ENCODE peak calls at places on chromosomes 13 and 19, in five cellular contexts. One of them, this sample, is unnamed.

GRCh38 chr13:113488283-113488682 is 2.2 kb downstream of the DCUN1D2 start:
- DNase-seq in GM04504: no peak
- DNase-seq in stimulated activated naive CD4-positive, alpha-beta T cell: no peak
- DNase-seq in stimulated activated CD4-positive, alpha-beta T cell treated with anti-CD3 and anti-CD28 coated beads, Interleukin-2, amount 100 ng/mL, for 4 hours: no peak
- DNase-seq in kidney glomerular epithelial cell: no peak
- DNase-seq in this sample: no peak

GRCh38 chr13:65597839-65598818 is 1632.0 kb downstream of the PCDH9 start:
- DNase-seq in stimulated activated naive CD4-positive, alpha-beta T cell: no peak
- DNase-seq in stimulated activated CD4-positive, alpha-beta T cell treated with anti-CD3 and anti-CD28 coated beads, Interleukin-2, amount 100 ng/mL, for 4 hours: no peak
- DNase-seq in kidney glomerular epithelial cell: peak
- DNase-seq in GM04504: peak
- DNase-seq in this sample: no peak

GRCh38 chr19:32337176-32337808 is 8.1 kb upstream of the ZNF507 start:
- DNase-seq in stimulated activated naive CD4-positive, alpha-beta T cell: no peak
- DNase-seq in GM04504: no peak
- DNase-seq in kidney glomerular epithelial cell: no peak
- DNase-seq in stimulated activated CD4-positive, alpha-beta T cell treated with anti-CD3 and anti-CD28 coated beads, Interleukin-2, amount 100 ng/mL, for 4 hours: no peak
- DNase-seq in this sample: no peak

GRCh38 chr13:50389726-50390125 is 374.5 kb downstream of the KCNRG start:
- DNase-seq in kidney glomerular epithelial cell: no peak
- DNase-seq in stimulated activated naive CD4-positive, alpha-beta T cell: no peak
- DNase-seq in stimulated activated CD4-positive, alpha-beta T cell treated with anti-CD3 and anti-CD28 coated beads, Interleukin-2, amount 100 ng/mL, for 4 hours: no peak
- DNase-seq in GM04504: no peak
- DNase-seq in this sample: no peak

GRCh38 chr13:52765991-52766390 is 26.4 kb upstream of the CNMD start:
- DNase-seq in stimulated activated CD4-positive, alpha-beta T cell treated with anti-CD3 and anti-CD28 coated beads, Interleukin-2, amount 100 ng/mL, for 4 hours: no peak
- DNase-seq in GM04504: no peak
- DNase-seq in kidney glomerular epithelial cell: no peak
- DNase-seq in stimulated activated naive CD4-positive, alpha-beta T cell: no peak
- DNase-seq in this sample: no peak

GRCh38 chr19:27765912-27766725 is 1446.8 kb downstream of the UQCRFS1 start:
- DNase-seq in stimulated activated naive CD4-positive, alpha-beta T cell: no peak
- DNase-seq in kidney glomerular epithelial cell: no peak
- DNase-seq in stimulated activated CD4-positive, alpha-beta T cell treated with anti-CD3 and anti-CD28 coated beads, Interleukin-2, amount 100 ng/mL, for 4 hours: no peak
- DNase-seq in GM04504: no peak
- DNase-seq in this sample: no peak

GRCh38 chr19:19321143-19321577 is 531 bp downstream of the MAU2 start:
- DNase-seq in kidney glomerular epithelial cell: no peak
- DNase-seq in stimulated activated naive CD4-positive, alpha-beta T cell: no peak
- DNase-seq in stimulated activated CD4-positive, alpha-beta T cell treated with anti-CD3 and anti-CD28 coated beads, Interleukin-2, amount 100 ng/mL, for 4 hours: no peak
- DNase-seq in GM04504: no peak
- DNase-seq in this sample: no peak

GRCh38 chr19:41740415-41741243 is 14.7 kb upstream of the CEACAM6 start:
- DNase-seq in kidney glomerular epithelial cell: no peak
- DNase-seq in GM04504: no peak
- DNase-seq in stimulated activated CD4-positive, alpha-beta T cell treated with anti-CD3 and anti-CD28 coated beads, Interleukin-2, amount 100 ng/mL, for 4 hours: no peak
- DNase-seq in stimulated activated naive CD4-positive, alpha-beta T cell: no peak
- DNase-seq in this sample: no peak

GRCh38 chr19:19354932-19355331 is 34.3 kb downstream of the MAU2 start:
- DNase-seq in GM04504: no peak
- DNase-seq in stimulated activated naive CD4-positive, alpha-beta T cell: no peak
- DNase-seq in stimulated activated CD4-positive, alpha-beta T cell treated with anti-CD3 and anti-CD28 coated beads, Interleukin-2, amount 100 ng/mL, for 4 hours: no peak
- DNase-seq in kidney glomerular epithelial cell: no peak
- DNase-seq in this sample: no peak

GRCh38 chr13:60453490-60453889 is 56.5 kb downstream of the TDRD3 start:
- DNase-seq in GM04504: no peak
- DNase-seq in stimulated activated naive CD4-positive, alpha-beta T cell: no peak
- DNase-seq in stimulated activated CD4-positive, alpha-beta T cell treated with anti-CD3 and anti-CD28 coated beads, Interleukin-2, amount 100 ng/mL, for 4 hours: no peak
- DNase-seq in kidney glomerular epithelial cell: no peak
- DNase-seq in this sample: no peak

GRCh38 chr19:6588508-6589345 is 2.2 kb downstream of the CD70 start:
- DNase-seq in kidney glomerular epithelial cell: no peak
- DNase-seq in stimulated activated CD4-positive, alpha-beta T cell treated with anti-CD3 and anti-CD28 coated beads, Interleukin-2, amount 100 ng/mL, for 4 hours: peak
- DNase-seq in stimulated activated naive CD4-positive, alpha-beta T cell: no peak
- DNase-seq in GM04504: no peak
- DNase-seq in this sample: peak

GRCh38 chr19:41386442-41386841 is 10.1 kb downstream of the TMEM91 start:
- DNase-seq in stimulated activated naive CD4-positive, alpha-beta T cell: no peak
- DNase-seq in GM04504: no peak
- DNase-seq in stimulated activated CD4-positive, alpha-beta T cell treated with anti-CD3 and anti-CD28 coated beads, Interleukin-2, amount 100 ng/mL, for 4 hours: no peak
- DNase-seq in kidney glomerular epithelial cell: no peak
- DNase-seq in this sample: no peak

GRCh38 chr13:100301418-100301817 is 212.5 kb downstream of the PCCA start:
- DNase-seq in stimulated activated CD4-positive, alpha-beta T cell treated with anti-CD3 and anti-CD28 coated beads, Interleukin-2, amount 100 ng/mL, for 4 hours: no peak
- DNase-seq in GM04504: no peak
- DNase-seq in kidney glomerular epithelial cell: no peak
- DNase-seq in stimulated activated naive CD4-positive, alpha-beta T cell: no peak
- DNase-seq in this sample: no peak

GRCh38 chr19:43078311-43078710 is 4.2 kb downstream of the PSG2 start:
- DNase-seq in stimulated activated naive CD4-positive, alpha-beta T cell: no peak
- DNase-seq in stimulated activated CD4-positive, alpha-beta T cell treated with anti-CD3 and anti-CD28 coated beads, Interleukin-2, amount 100 ng/mL, for 4 hours: no peak
- DNase-seq in kidney glomerular epithelial cell: no peak
- DNase-seq in GM04504: peak
- DNase-seq in this sample: peak

GRCh38 chr19:35696835-35697234 is 7.5 kb upstream of the ZBTB32 start:
- DNase-seq in stimulated activated naive CD4-positive, alpha-beta T cell: no peak
- DNase-seq in stimulated activated CD4-positive, alpha-beta T cell treated with anti-CD3 and anti-CD28 coated beads, Interleukin-2, amount 100 ng/mL, for 4 hours: no peak
- DNase-seq in GM04504: no peak
- DNase-seq in kidney glomerular epithelial cell: no peak
- DNase-seq in this sample: no peak

GRCh38 chr13:50456111-50456510 is 387.4 kb downstream of the DLEU7 start:
- DNase-seq in stimulated activated CD4-positive, alpha-beta T cell treated with anti-CD3 and anti-CD28 coated beads, Interleukin-2, amount 100 ng/mL, for 4 hours: no peak
- DNase-seq in stimulated activated naive CD4-positive, alpha-beta T cell: no peak
- DNase-seq in kidney glomerular epithelial cell: no peak
- DNase-seq in GM04504: no peak
- DNase-seq in this sample: no peak

GRCh38 chr13:63351533-63351932 is 1935.9 kb upstream of the PCDH20 start:
- DNase-seq in kidney glomerular epithelial cell: no peak
- DNase-seq in stimulated activated naive CD4-positive, alpha-beta T cell: no peak
- DNase-seq in GM04504: no peak
- DNase-seq in stimulated activated CD4-positive, alpha-beta T cell treated with anti-CD3 and anti-CD28 coated beads, Interleukin-2, amount 100 ng/mL, for 4 hours: no peak
- DNase-seq in this sample: no peak

GRCh38 chr19:8116437-8117293 is 32.7 kb downstream of the FBN3 start:
- DNase-seq in GM04504: no peak
- DNase-seq in stimulated activated CD4-positive, alpha-beta T cell treated with anti-CD3 and anti-CD28 coated beads, Interleukin-2, amount 100 ng/mL, for 4 hours: no peak
- DNase-seq in kidney glomerular epithelial cell: no peak
- DNase-seq in stimulated activated naive CD4-positive, alpha-beta T cell: no peak
- DNase-seq in this sample: no peak

GRCh38 chr13:98234348-98234747 is 57.3 kb upstream of the RNF113B start:
- DNase-seq in kidney glomerular epithelial cell: no peak
- DNase-seq in stimulated activated naive CD4-positive, alpha-beta T cell: no peak
- DNase-seq in GM04504: no peak
- DNase-seq in stimulated activated CD4-positive, alpha-beta T cell treated with anti-CD3 and anti-CD28 coated beads, Interleukin-2, amount 100 ng/mL, for 4 hours: no peak
- DNase-seq in this sample: no peak

GRCh38 chr13:24746618-24747247 is 17.2 kb upstream of the RNF17 start:
- DNase-seq in stimulated activated naive CD4-positive, alpha-beta T cell: no peak
- DNase-seq in stimulated activated CD4-positive, alpha-beta T cell treated with anti-CD3 and anti-CD28 coated beads, Interleukin-2, amount 100 ng/mL, for 4 hours: no peak
- DNase-seq in GM04504: no peak
- DNase-seq in kidney glomerular epithelial cell: no peak
- DNase-seq in this sample: no peak

GRCh38 chr13:64272681-64273080 is 2857.0 kb upstream of the PCDH20 start:
- DNase-seq in stimulated activated naive CD4-positive, alpha-beta T cell: no peak
- DNase-seq in GM04504: no peak
- DNase-seq in kidney glomerular epithelial cell: no peak
- DNase-seq in stimulated activated CD4-positive, alpha-beta T cell treated with anti-CD3 and anti-CD28 coated beads, Interleukin-2, amount 100 ng/mL, for 4 hours: no peak
- DNase-seq in this sample: no peak

GRCh38 chr13:102386461-102386860 is 15.4 kb downstream of the FGF14 start:
- DNase-seq in kidney glomerular epithelial cell: no peak
- DNase-seq in GM04504: no peak
- DNase-seq in stimulated activated CD4-positive, alpha-beta T cell treated with anti-CD3 and anti-CD28 coated beads, Interleukin-2, amount 100 ng/mL, for 4 hours: no peak
- DNase-seq in stimulated activated naive CD4-positive, alpha-beta T cell: no peak
- DNase-seq in this sample: no peak

GRCh38 chr19:55546822-55547614 is 1.7 kb upstream of the SBK3 start:
- DNase-seq in GM04504: no peak
- DNase-seq in stimulated activated naive CD4-positive, alpha-beta T cell: no peak
- DNase-seq in stimulated activated CD4-positive, alpha-beta T cell treated with anti-CD3 and anti-CD28 coated beads, Interleukin-2, amount 100 ng/mL, for 4 hours: no peak
- DNase-seq in kidney glomerular epithelial cell: no peak
- DNase-seq in this sample: peak

GRCh38 chr13:41562083-41562482 is 104.7 kb downstream of the RGCC start:
- DNase-seq in stimulated activated CD4-positive, alpha-beta T cell treated with anti-CD3 and anti-CD28 coated beads, Interleukin-2, amount 100 ng/mL, for 4 hours: no peak
- DNase-seq in kidney glomerular epithelial cell: no peak
- DNase-seq in stimulated activated naive CD4-positive, alpha-beta T cell: no peak
- DNase-seq in GM04504: no peak
- DNase-seq in this sample: peak

GRCh38 chr19:41588497-41589209 is 12.7 kb downstream of the CEACAM21 start:
- DNase-seq in stimulated activated naive CD4-positive, alpha-beta T cell: no peak
- DNase-seq in stimulated activated CD4-positive, alpha-beta T cell treated with anti-CD3 and anti-CD28 coated beads, Interleukin-2, amount 100 ng/mL, for 4 hours: no peak
- DNase-seq in GM04504: peak
- DNase-seq in kidney glomerular epithelial cell: peak
- DNase-seq in this sample: no peak

GRCh38 chr13:50829226-50829625 is 14.3 kb downstream of the DLEU7 start:
- DNase-seq in GM04504: no peak
- DNase-seq in stimulated activated CD4-positive, alpha-beta T cell treated with anti-CD3 and anti-CD28 coated beads, Interleukin-2, amount 100 ng/mL, for 4 hours: no peak
- DNase-seq in stimulated activated naive CD4-positive, alpha-beta T cell: no peak
- DNase-seq in kidney glomerular epithelial cell: no peak
- DNase-seq in this sample: no peak

GRCh38 chr13:105603283-105603682 is 932.2 kb downstream of the EFNB2 start:
- DNase-seq in GM04504: no peak
- DNase-seq in stimulated activated CD4-positive, alpha-beta T cell treated with anti-CD3 and anti-CD28 coated beads, Interleukin-2, amount 100 ng/mL, for 4 hours: no peak
- DNase-seq in kidney glomerular epithelial cell: no peak
- DNase-seq in stimulated activated naive CD4-positive, alpha-beta T cell: no peak
- DNase-seq in this sample: no peak

GRCh38 chr13:20703785-20704458 is 423 bp downstream of the IL17D start:
- DNase-seq in stimulated activated CD4-positive, alpha-beta T cell treated with anti-CD3 and anti-CD28 coated beads, Interleukin-2, amount 100 ng/mL, for 4 hours: peak
- DNase-seq in kidney glomerular epithelial cell: peak
- DNase-seq in GM04504: peak
- DNase-seq in stimulated activated naive CD4-positive, alpha-beta T cell: peak
- DNase-seq in this sample: peak

GRCh38 chr19:5665781-5666513 is 14.4 kb downstream of the MICOS13 start:
- DNase-seq in GM04504: peak
- DNase-seq in kidney glomerular epithelial cell: peak
- DNase-seq in stimulated activated CD4-positive, alpha-beta T cell treated with anti-CD3 and anti-CD28 coated beads, Interleukin-2, amount 100 ng/mL, for 4 hours: no peak
- DNase-seq in stimulated activated naive CD4-positive, alpha-beta T cell: no peak
- DNase-seq in this sample: peak

GRCh38 chr19:42193706-42194105 is 23.8 kb downstream of the DEDD2 start:
- DNase-seq in GM04504: no peak
- DNase-seq in kidney glomerular epithelial cell: no peak
- DNase-seq in stimulated activated CD4-positive, alpha-beta T cell treated with anti-CD3 and anti-CD28 coated beads, Interleukin-2, amount 100 ng/mL, for 4 hours: no peak
- DNase-seq in stimulated activated naive CD4-positive, alpha-beta T cell: no peak
- DNase-seq in this sample: no peak

GRCh38 chr13:101527130-101527529 is 74.7 kb downstream of the ITGBL1 start:
- DNase-seq in stimulated activated naive CD4-positive, alpha-beta T cell: no peak
- DNase-seq in stimulated activated CD4-positive, alpha-beta T cell treated with anti-CD3 and anti-CD28 coated beads, Interleukin-2, amount 100 ng/mL, for 4 hours: no peak
- DNase-seq in kidney glomerular epithelial cell: no peak
- DNase-seq in GM04504: no peak
- DNase-seq in this sample: no peak

GRCh38 chr13:23472189-23472588 is 38.7 kb upstream of the SACS start:
- DNase-seq in stimulated activated CD4-positive, alpha-beta T cell treated with anti-CD3 and anti-CD28 coated beads, Interleukin-2, amount 100 ng/mL, for 4 hours: no peak
- DNase-seq in stimulated activated naive CD4-positive, alpha-beta T cell: no peak
- DNase-seq in kidney glomerular epithelial cell: no peak
- DNase-seq in GM04504: no peak
- DNase-seq in this sample: no peak

GRCh38 chr19:1416014-1416841 is 8.8 kb downstream of the DAZAP1 start:
- DNase-seq in stimulated activated CD4-positive, alpha-beta T cell treated with anti-CD3 and anti-CD28 coated beads, Interleukin-2, amount 100 ng/mL, for 4 hours: no peak
- DNase-seq in GM04504: no peak
- DNase-seq in kidney glomerular epithelial cell: no peak
- DNase-seq in stimulated activated naive CD4-positive, alpha-beta T cell: no peak
- DNase-seq in this sample: peak

GRCh38 chr19:15702590-15702930 is 25.3 kb upstream of the OR10H2 start:
- DNase-seq in kidney glomerular epithelial cell: no peak
- DNase-seq in GM04504: no peak
- DNase-seq in stimulated activated CD4-positive, alpha-beta T cell treated with anti-CD3 and anti-CD28 coated beads, Interleukin-2, amount 100 ng/mL, for 4 hours: no peak
- DNase-seq in stimulated activated naive CD4-positive, alpha-beta T cell: no peak
- DNase-seq in this sample: no peak

GRCh38 chr13:61383101-61383500 is 32.5 kb downstream of the PCDH20 start:
- DNase-seq in stimulated activated CD4-positive, alpha-beta T cell treated with anti-CD3 and anti-CD28 coated beads, Interleukin-2, amount 100 ng/mL, for 4 hours: no peak
- DNase-seq in GM04504: no peak
- DNase-seq in kidney glomerular epithelial cell: no peak
- DNase-seq in stimulated activated naive CD4-positive, alpha-beta T cell: no peak
- DNase-seq in this sample: no peak

GRCh38 chr19:13228561-13228960 is 78.3 kb downstream of the IER2 start:
- DNase-seq in stimulated activated naive CD4-positive, alpha-beta T cell: no peak
- DNase-seq in GM04504: no peak
- DNase-seq in kidney glomerular epithelial cell: no peak
- DNase-seq in stimulated activated CD4-positive, alpha-beta T cell treated with anti-CD3 and anti-CD28 coated beads, Interleukin-2, amount 100 ng/mL, for 4 hours: no peak
- DNase-seq in this sample: no peak

GRCh38 chr19:4103073-4103418 is 20.9 kb downstream of the MAP2K2 start:
- DNase-seq in stimulated activated CD4-positive, alpha-beta T cell treated with anti-CD3 and anti-CD28 coated beads, Interleukin-2, amount 100 ng/mL, for 4 hours: no peak
- DNase-seq in GM04504: no peak
- DNase-seq in stimulated activated naive CD4-positive, alpha-beta T cell: no peak
- DNase-seq in kidney glomerular epithelial cell: no peak
- DNase-seq in this sample: peak

This sample was measured in RCC 7860.